ENCODE peak calls at places on chromosome 21, in seven cellular contexts. K, E, W, A, V, D and I are unnamed samples.

GRCh38 chr21:33197546-33197945 is 32.2 kb upstream of the IFNAR2 start:
- DNase-seq in K (no peak), E (peak), W (no peak), A (no peak), V (no peak), D (no peak), I (no peak)

GRCh38 chr21:45373991-45374816 is 30.8 kb upstream of the COL18A1 start:
- DNase-seq in K (peak), E (no peak), W (no peak), A (no peak), V (no peak), D (no peak), I (no peak)

GRCh38 chr21:38075833-38076567 is 159.7 kb upstream of the KCNJ6 start:
- DNase-seq in K (no peak), E (no peak), W (no peak), A (no peak), V (no peak), D (no peak), I (no peak)

GRCh38 chr21:45623436-45623835 is 20.1 kb upstream of the PCBP3 start:
- DNase-seq in K (no peak), E (no peak), W (no peak), A (no peak), V (no peak), D (no peak), I (no peak)

GRCh38 chr21:45325206-45326168 is 37.8 kb upstream of the POFUT2 start:
- DNase-seq in K (peak), E (no peak), W (no peak), A (no peak), V (no peak), D (no peak), I (no peak)

GRCh38 chr21:38766987-38767722 is 38.6 kb upstream of the ETS2 start:
- DNase-seq in K (no peak), E (no peak), W (no peak), A (peak), V (peak), D (no peak), I (no peak)

GRCh38 chr21:46482225-46482845 is 23.6 kb downstream of the DIP2A start:
- DNase-seq in K (no peak), E (no peak), W (no peak), A (no peak), V (no peak), D (no peak), I (no peak)

GRCh38 chr21:35062016-35062415 is 12.9 kb upstream of the RUNX1 start:
- DNase-seq in K (no peak), E (no peak), W (no peak), A (no peak), V (no peak), D (no peak), I (no peak)

GRCh38 chr21:45041984-45042663 is 32.3 kb upstream of the ADARB1 start:
- DNase-seq in K (no peak), E (no peak), W (no peak), A (no peak), V (no peak), D (no peak), I (no peak)

GRCh38 chr21:42585881-42586280 is 67.5 kb upstream of the PDE9A start:
- DNase-seq in K (no peak), E (no peak), W (no peak), A (no peak), V (no peak), D (no peak), I (no peak)

GRCh38 chr21:45543710-45544448 is 1.6 kb upstream of the SLC19A1 start:
- DNase-seq in K (peak), E (no peak), W (no peak), A (peak), V (no peak), D (no peak), I (no peak)

GRCh38 chr21:18443085-18443484 is 39.5 kb upstream of the TMPRSS15 start:
- DNase-seq in K (no peak), E (no peak), W (no peak), A (no peak), V (no peak), D (no peak), I (no peak)

GRCh38 chr21:15090390-15090789 is 25.6 kb upstream of the NRIP1 start:
- DNase-seq in K (no peak), E (no peak), W (no peak), A (no peak), V (no peak), D (no peak), I (no peak)

GRCh38 chr21:36059823-36060158 is 535 bp downstream of the SETD4 start:
- DNase-seq in K (peak), E (peak), W (no peak), A (no peak), V (no peak), D (peak), I (no peak)

GRCh38 chr21:21101911-21102310 is 103.7 kb downstream of the NCAM2 start:
- DNase-seq in K (no peak), E (peak), W (peak), A (peak), V (no peak), D (no peak), I (peak)

GRCh38 chr21:31354604-31355443 is 10.8 kb upstream of the TIAM1 start:
- DNase-seq in K (no peak), E (peak), W (peak), A (no peak), V (no peak), D (no peak), I (peak)

GRCh38 chr21:26099610-26100219 is 70.9 kb downstream of the APP start:
- DNase-seq in K (no peak), E (peak), W (no peak), A (no peak), V (no peak), D (no peak), I (no peak)

GRCh38 chr21:43718872-43719747 is at the start of gene PDXK:
- DNase-seq in K (peak), E (peak), W (peak), A (peak), V (peak), D (peak), I (peak)

GRCh38 chr21:36471254-36471723 is 8.6 kb downstream of the CLDN14 start:
- DNase-seq in K (no peak), E (peak), W (peak), A (no peak), V (no peak), D (no peak), I (peak)

GRCh38 chr21:39132248-39132647 is 51.0 kb downstream of the PSMG1 start:
- DNase-seq in K (no peak), E (peak), W (no peak), A (peak), V (no peak), D (no peak), I (peak)

GRCh38 chr21:38751379-38752050 is 54.2 kb upstream of the ETS2 start:
- DNase-seq in K (no peak), E (peak), W (peak), A (no peak), V (no peak), D (peak), I (no peak)

GRCh38 chr21:45468051-45468970 is 63.3 kb downstream of the COL18A1 start:
- DNase-seq in K (peak), E (no peak), W (no peak), A (no peak), V (no peak), D (no peak), I (no peak)

GRCh38 chr21:45279446-45280177 is 8.1 kb downstream of the POFUT2 start:
- DNase-seq in K (no peak), E (no peak), W (no peak), A (no peak), V (no peak), D (no peak), I (no peak)

GRCh38 chr21:14591882-14592281 is 45.8 kb upstream of the SAMSN1 start:
- DNase-seq in K (no peak), E (peak), W (peak), A (no peak), V (no peak), D (peak), I (peak)

GRCh38 chr21:38323721-38324591 is 67.2 kb downstream of the KCNJ15 start:
- DNase-seq in K (no peak), E (peak), W (peak), A (no peak), V (no peak), D (no peak), I (peak)